ENCODE peak calls at places on chromosomes 7 and 10, in seven cellular contexts. T is endothelial cell, X is tibial nerve, G is cardiac fibroblast, J is body of pancreas, F is BE2C, B is brain microvascular endothelial cell. A is an unnamed sample.
A peak's percentile ranks its signal among the peaks of the same experiment; 100 is the strongest.

GRCh38 chr10:52387744-52388143 is 73.7 kb downstream of the DKK1 start:
- DNase-seq in B (no peak), F (no peak), J (no peak), X (no peak), T (no peak), G (no peak), A (no peak)

GRCh38 chr10:49075743-49076142 is 39.6 kb downstream of the VSTM4 start:
- DNase-seq in B (no peak), X (no peak), G (no peak), T (no peak), J (no peak), F (no peak), A (no peak)

GRCh38 chr7:136523581-136523980 is 344.9 kb upstream of the CHRM2 start:
- DNase-seq in F (no peak), G (no peak), J (no peak), B (no peak), X (no peak), T (no peak), A (no peak)

GRCh38 chr7:116733924-116734591 is 62.1 kb downstream of the MET start:
- DNase-seq in G (no peak), B (no peak), J (peak; percentile 56), X (no peak), T (no peak), F (no peak), A (no peak)

GRCh38 chr7:93327006-93327633 is 95.0 kb downstream of the VPS50 start:
- DNase-seq in F (no peak), X (no peak), G (peak; percentile 83), B (peak; percentile 83), T (no peak), J (no peak), A (no peak)

GRCh38 chr10:99459217-99459616 is 28.8 kb upstream of the GOT1 start:
- DNase-seq in F (no peak), T (no peak), J (no peak), B (no peak), G (no peak), X (no peak), A (no peak)

GRCh38 chr10:62005687-62006086 is 104.2 kb downstream of the ARID5B start:
- DNase-seq in G (no peak), T (no peak), F (no peak), J (no peak), B (no peak), X (no peak), A (no peak)

GRCh38 chr7:9083837-9084236 is 650.4 kb downstream of the NXPH1 start:
- DNase-seq in G (no peak), F (peak; percentile 87), J (no peak), B (no peak), X (no peak), T (no peak), A (no peak)

GRCh38 chr10:14405076-14406065 is 74.6 kb upstream of the FRMD4A start:
- DNase-seq in X (no peak), T (no peak), G (peak; percentile 93), J (no peak), F (no peak), B (peak; percentile 97), A (no peak)

GRCh38 chr10:110356628-110357245 is 52.0 kb upstream of the SMNDC1 start:
- DNase-seq in T (no peak), F (no peak), X (no peak), B (peak; percentile 76), J (no peak), G (peak; percentile 66), A (no peak)

GRCh38 chr10:69641261-69641980 is 11.4 kb downstream of the FAM241B start:
- DNase-seq in F (no peak), B (no peak), T (no peak), X (no peak), G (no peak), J (no peak), A (no peak)

GRCh38 chr10:126324826-126325225 is 63.5 kb downstream of the ADAM12 start:
- DNase-seq in T (no peak), F (no peak), X (no peak), B (no peak), G (no peak), J (no peak), A (no peak)

GRCh38 chr10:29377333-29377961 is 88.6 kb downstream of the LYZL1 start:
- DNase-seq in B (peak; percentile 22), G (peak; percentile 52), T (no peak), J (peak; percentile 23), F (no peak), X (peak; percentile 25), A (no peak)

GRCh38 chr7:25830986-25831558 is 320.9 kb upstream of the NFE2L3 start:
- DNase-seq in X (no peak), B (no peak), G (no peak), T (no peak), F (no peak), J (no peak), A (no peak)

GRCh38 chr7:4131043-4131442 is 551.1 kb upstream of the FOXK1 start:
- DNase-seq in F (no peak), T (peak; percentile 20), B (no peak), J (no peak), X (no peak), G (no peak), A (no peak)

GRCh38 chr10:61971016-61971350 is 69.5 kb downstream of the ARID5B start:
- DNase-seq in T (no peak), G (peak; percentile 59), X (no peak), B (no peak), F (no peak), J (no peak), A (no peak)

GRCh38 chr7:55534916-55535636 is 37.2 kb downstream of the VOPP1 start:
- DNase-seq in F (no peak), B (no peak), J (no peak), X (no peak), G (no peak), T (no peak), A (no peak)

GRCh38 chr7:3893789-3894153 is 592.7 kb downstream of the SDK1 start:
- DNase-seq in X (no peak), G (no peak), J (no peak), B (no peak), T (no peak), F (no peak), A (no peak)

GRCh38 chr7:99325597-99326407 is at the start of gene ARPC1A:
- DNase-seq in G (peak; percentile 96), X (peak; percentile 76), T (peak; percentile 95), B (peak; percentile 83), F (peak; percentile 94), J (peak; percentile 92), A (peak; percentile 93)
- TF ChIP-seq CTCF in G (peak; percentile 36), X (no peak), T (no peak), B (peak; percentile 47), F (no peak), J (no peak), A (no peak)

GRCh38 chr7:151679868-151680534 is 160.3 kb upstream of the RHEB start:
- DNase-seq in G (no peak), B (no peak), F (no peak), T (no peak), J (no peak), X (no peak), A (no peak)

GRCh38 chr7:151678227-151678604 is 158.5 kb upstream of the RHEB start:
- DNase-seq in X (no peak), J (no peak), G (no peak), B (no peak), F (no peak), T (no peak), A (no peak)

GRCh38 chr7:151680810-151681209 is 161.1 kb upstream of the RHEB start:
- DNase-seq in T (no peak), F (no peak), J (no peak), X (peak; percentile 68), B (peak; percentile 42), G (peak; percentile 71), A (no peak)

GRCh38 chr7:151677581-151678226 is 158.0 kb upstream of the RHEB start:
- DNase-seq in T (no peak), X (no peak), F (no peak), G (no peak), J (peak; percentile 70), B (no peak), A (no peak)

DNA sequence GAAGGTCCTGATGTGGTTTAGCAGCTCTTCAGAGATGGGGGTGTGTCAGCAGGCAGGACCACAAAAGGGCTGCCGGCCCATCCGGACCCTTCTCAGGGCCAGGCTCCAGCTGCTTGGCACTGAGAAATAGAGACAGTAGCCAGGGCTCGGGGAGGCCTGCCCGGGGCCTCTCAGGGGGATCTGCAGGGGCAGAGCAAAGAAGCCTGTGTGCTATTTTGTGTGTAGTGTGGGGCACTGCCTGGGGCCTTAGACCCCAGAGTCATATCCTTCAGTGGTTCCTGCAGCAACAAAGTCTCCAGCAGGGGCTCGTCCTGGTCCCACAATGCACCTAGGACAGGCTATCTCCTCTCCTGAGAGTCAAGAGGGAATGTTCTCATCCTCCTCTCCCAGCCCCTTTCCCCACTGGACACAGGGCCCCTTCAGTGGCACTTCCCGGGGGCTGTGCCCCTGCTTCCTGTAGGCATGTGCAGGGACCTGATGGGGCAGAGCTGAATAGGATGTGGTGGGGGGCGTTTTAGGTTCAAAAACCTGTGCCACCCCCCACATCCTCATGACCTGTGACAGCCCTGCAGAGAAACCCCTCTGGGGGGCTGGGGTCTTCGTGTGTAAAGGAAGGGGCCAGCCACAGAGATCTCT is 159.5 kb upstream of the RHEB start:
- DNase-seq in G (no peak), X (no peak), F (no peak), T (no peak), J (no peak), B (no peak), A (no peak)
- TF ChIP-seq CTCF in G (no peak), X (no peak), F (no peak), T (no peak), J (no peak), B (peak; percentile 8), A (no peak)

GRCh38 chr7:64793106-64793755 is 997 bp upstream of the ZNF138 start:
- DNase-seq in X (no peak), F (no peak), B (no peak), J (no peak), G (no peak), T (no peak), A (no peak)

GRCh38 chr7:64795176-64795575 is 948 bp downstream of the ZNF138 start:
- DNase-seq in J (no peak), T (no peak), X (no peak), G (no peak), B (no peak), F (no peak), A (no peak)

DNA sequence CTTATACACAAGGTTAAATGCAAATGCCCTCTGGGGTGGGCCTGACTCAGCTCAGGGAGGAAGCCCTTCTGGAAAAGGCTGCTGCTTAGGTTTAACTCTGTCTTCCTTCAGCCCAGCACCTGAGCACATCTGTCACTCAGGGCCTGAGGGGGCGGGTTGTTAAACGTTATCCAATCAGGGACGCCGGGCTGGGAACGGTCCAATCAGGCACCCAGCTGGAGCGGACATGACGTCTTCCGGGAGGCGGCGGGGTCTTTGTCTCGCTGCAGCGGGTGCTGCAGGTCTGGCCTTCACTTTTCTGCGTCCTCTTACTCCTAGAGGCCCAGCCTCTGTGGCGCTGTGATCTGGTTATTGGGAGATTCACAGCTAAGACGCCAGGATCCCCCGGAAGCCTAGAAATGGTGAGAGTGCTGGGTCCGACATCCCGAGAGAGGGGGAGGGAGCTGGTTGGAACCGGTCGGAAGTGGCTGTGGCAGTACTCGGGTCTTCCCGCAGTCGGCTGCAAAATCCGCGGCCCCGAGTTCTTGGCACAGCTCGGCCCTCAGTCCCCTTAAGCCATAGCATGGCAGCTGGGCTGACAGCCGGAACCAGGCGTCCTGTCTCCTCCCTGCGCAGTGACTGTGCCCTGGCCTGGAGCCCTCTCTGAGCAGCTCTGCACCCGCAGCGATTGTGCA is at the start of gene ZNF138:
- DNase-seq in T (peak; percentile 92), J (peak; percentile 97), G (peak; percentile 94), X (peak; percentile 97), F (peak; percentile 97), B (peak; percentile 97), A (peak; percentile 91)
- TF ChIP-seq CTCF in T (no peak), J (no peak), G (no peak), X (no peak), F (no peak), B (peak; percentile 24), A (no peak)

GRCh38 chr7:142030294-142030693 is 34.6 kb downstream of the MGAM start:
- DNase-seq in J (no peak), F (no peak), X (no peak), T (no peak), G (no peak), B (no peak), A (no peak)
- TF ChIP-seq CTCF in J (no peak), F (no peak), X (no peak), T (no peak), G (no peak), B (peak; percentile 19), A (no peak)